ENCODE peak calls at places on chromosomes 16 and 17, in seven cellular contexts. H is AG10803, W is AG09309, Y is fibroblast of pulmonary artery, N is IMR-90, F is epithelial cell of esophagus, A is hepatocyte. P is an unnamed sample.

GRCh38 chr17:732788-733720 is 658 bp downstream of the TLCD3A start:
- DNase-seq in N (peak; percentile 37), Y (peak; percentile 20), A (peak; percentile 68), H (peak; percentile 44), F (peak; percentile 68), W (no peak), P (no peak)

GRCh38 chr17:42409467-42410351 is 13.3 kb downstream of the CAVIN1 start:
- DNase-seq in W (peak; percentile 64), F (peak; percentile 94), H (peak; percentile 95), N (peak; percentile 91), A (peak; percentile 54), Y (peak; percentile 95), P (no peak)

GRCh38 chr17:29292071-29292991 is 1.6 kb downstream of the NUFIP2 start:
- DNase-seq in F (peak; percentile 33), A (peak; percentile 78), W (no peak), H (peak; percentile 40), Y (peak; percentile 60), N (peak; percentile 15), P (no peak)

GRCh38 chr16:59148756-59149155 is 414.6 kb upstream of the GOT2 start:
- DNase-seq in N (no peak), Y (no peak), H (peak; percentile 67), W (no peak), A (no peak), F (no peak), P (no peak)

GRCh38 chr17:44794699-44795413 is 35.2 kb downstream of the GJC1 start:
- DNase-seq in N (peak; percentile 99), A (no peak), Y (peak; percentile 82), W (peak; percentile 64), H (peak; percentile 89), F (peak; percentile 89), P (no peak)

GRCh38 chr17:82314012-82314720 is 3.2 kb downstream of the CD7 start:
- DNase-seq in W (no peak), H (no peak), Y (no peak), F (no peak), N (no peak), A (no peak), P (no peak)

GRCh38 chr17:16377804-16378400 is 3.0 kb upstream of the UBB start:
- DNase-seq in N (peak; percentile 79), A (no peak), H (peak; percentile 82), F (peak; percentile 90), Y (peak; percentile 78), W (no peak), P (no peak)

GRCh38 chr17:56269509-56269908 is 116.2 kb downstream of the ANKFN1 start:
- DNase-seq in Y (no peak), A (no peak), H (peak; percentile 84), F (no peak), N (no peak), W (no peak), P (no peak)

GRCh38 chr16:19563377-19563776 is 7.9 kb downstream of the VPS35L start:
- DNase-seq in N (no peak), H (no peak), Y (no peak), A (no peak), W (no peak), F (no peak), P (no peak)

GRCh38 chr17:36544049-36544319 is 735 bp upstream of the GGNBP2 start:
- DNase-seq in N (peak; percentile 55), W (no peak), A (peak; percentile 72), F (peak; percentile 45), Y (peak; percentile 65), H (peak; percentile 64), P (no peak)

GRCh38 chr16:54856871-54857270 is 73.8 kb upstream of the IRX5 start:
- DNase-seq in A (no peak), N (no peak), W (no peak), Y (no peak), F (no peak), H (no peak), P (no peak)

GRCh38 chr17:18920911-18921441 is 31.0 kb upstream of the SLC5A10 start:
- DNase-seq in Y (peak; percentile 13), W (no peak), H (no peak), F (peak; percentile 53), N (peak; percentile 24), A (no peak), P (no peak)

GRCh38 chr17:50214986-50215730 is 13.7 kb upstream of the COL1A1 start:
- DNase-seq in N (no peak), Y (peak; percentile 58), F (no peak), W (no peak), H (peak; percentile 58), A (peak; percentile 16), P (no peak)

GRCh38 chr16:14389359-14389758 is 240.7 kb downstream of the PARN start:
- DNase-seq in Y (no peak), W (no peak), A (no peak), N (no peak), H (no peak), F (peak; percentile 73), P (no peak)

GRCh38 chr16:4501071-4501478 is 24.9 kb downstream of the HMOX2 start:
- DNase-seq in F (no peak), Y (peak; percentile 57), W (no peak), A (no peak), N (peak; percentile 50), H (peak; percentile 35), P (no peak)

GRCh38 chr17:82297280-82297803 is 20.1 kb downstream of the CD7 start:
- DNase-seq in F (peak; percentile 83), H (peak; percentile 39), W (no peak), Y (peak; percentile 95), A (peak; percentile 64), N (no peak), P (no peak)

GRCh38 chr16:3952342-3953131 is 72.0 kb upstream of the CREBBP start:
- DNase-seq in A (no peak), Y (peak; percentile 55), F (peak; percentile 35), N (no peak), H (peak; percentile 75), W (no peak), P (no peak)

GRCh38 chr17:81429353-81429774 is 34.1 kb downstream of the BAHCC1 start:
- DNase-seq in A (peak; percentile 81), H (peak; percentile 72), N (peak; percentile 67), W (no peak), Y (peak; percentile 77), F (peak; percentile 71), P (no peak)

GRCh38 chr17:48997103-48997826 is at the start of gene IGF2BP1:
- DNase-seq in W (no peak), F (peak; percentile 13), Y (peak; percentile 73), N (peak; percentile 78), H (peak; percentile 54), A (peak; percentile 88), P (no peak)

GRCh38 chr17:8222380-8222629 is 11.9 kb upstream of the AURKB start:
- DNase-seq in F (no peak), A (no peak), W (no peak), H (no peak), N (no peak), Y (no peak), P (no peak)

GRCh38 chr17:40304464-40304863 is 4.5 kb upstream of the RARA start:
- DNase-seq in W (no peak), A (no peak), F (no peak), N (peak; percentile 87), H (peak; percentile 98), Y (peak; percentile 76), P (no peak)

GRCh38 chr16:11669380-11670146 is 1.3 kb downstream of the SNN start:
- DNase-seq in A (no peak), W (no peak), N (peak; percentile 16), F (no peak), H (peak; percentile 18), Y (peak; percentile 19), P (no peak)

GRCh38 chr17:56914641-56915263 is 903 bp upstream of the TRIM25 start:
- DNase-seq in N (no peak), Y (peak; percentile 13), W (no peak), A (peak; percentile 36), H (no peak), F (no peak), P (no peak)

GRCh38 chr16:56866955-56867830 is 2.2 kb downstream of the SLC12A3 start:
- DNase-seq in Y (peak; percentile 82), W (peak; percentile 41), F (peak; percentile 69), N (peak; percentile 67), A (peak; percentile 77), H (peak; percentile 75), P (peak; percentile 41)
- TF ChIP-seq CTCF in Y (peak; percentile 72), W (peak; percentile 64), F (peak; percentile 68), N (peak; percentile 76), A (peak; percentile 70), H (peak; percentile 79), P (peak; percentile 70)

GRCh38 chr16:8767176-8767575 is 30.3 kb downstream of the TMEM186 start:
- DNase-seq in H (no peak), Y (no peak), N (no peak), F (no peak), W (no peak), A (no peak), P (no peak)
- TF ChIP-seq CTCF in H (no peak), Y (no peak), N (no peak), F (no peak), W (no peak), A (no peak), P (no peak)

DNA sequence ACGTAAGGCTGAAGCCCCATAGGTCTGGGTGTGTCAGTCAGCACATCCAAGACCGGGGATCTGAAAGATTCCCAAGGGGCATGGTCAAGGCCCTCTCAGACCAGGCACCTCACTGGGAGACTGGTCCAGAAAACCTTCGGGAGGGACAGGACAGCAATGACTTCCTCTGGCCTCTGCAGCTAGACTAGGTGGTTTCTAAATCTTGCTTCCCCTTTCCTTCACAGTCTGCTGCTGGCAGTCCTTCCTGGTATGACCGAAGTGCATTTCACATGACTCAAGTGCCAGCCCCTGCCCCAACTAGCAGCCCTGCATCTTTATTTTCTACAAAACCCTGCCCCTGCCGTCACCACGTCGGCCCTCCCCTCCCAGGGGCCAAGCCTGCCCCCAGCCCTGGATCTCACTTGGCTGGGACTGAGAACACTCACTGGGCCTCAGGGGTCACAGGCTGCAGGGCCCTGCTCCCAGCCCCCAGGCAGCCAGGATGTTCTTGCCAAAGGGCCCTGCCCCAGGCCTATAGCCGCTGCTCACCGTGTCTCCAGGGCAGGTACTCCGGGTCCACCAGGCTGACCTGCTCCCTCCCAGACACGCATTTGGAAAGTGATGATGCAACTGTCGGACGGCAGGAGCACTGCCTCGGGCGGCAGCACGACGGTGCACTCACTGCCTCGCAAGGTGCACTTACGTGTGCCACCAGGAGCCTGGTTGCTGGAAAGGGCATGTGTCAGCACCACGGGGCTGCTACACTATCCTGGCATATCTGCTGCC is 18.2 kb downstream of the POLR3K start:
- DNase-seq in A (no peak), N (no peak), F (peak; percentile 22), W (no peak), Y (no peak), H (no peak), P (no peak)
- TF ChIP-seq CTCF in A (no peak), N (no peak), F (no peak), W (no peak), Y (no peak), H (no peak), P (no peak)

DNA sequence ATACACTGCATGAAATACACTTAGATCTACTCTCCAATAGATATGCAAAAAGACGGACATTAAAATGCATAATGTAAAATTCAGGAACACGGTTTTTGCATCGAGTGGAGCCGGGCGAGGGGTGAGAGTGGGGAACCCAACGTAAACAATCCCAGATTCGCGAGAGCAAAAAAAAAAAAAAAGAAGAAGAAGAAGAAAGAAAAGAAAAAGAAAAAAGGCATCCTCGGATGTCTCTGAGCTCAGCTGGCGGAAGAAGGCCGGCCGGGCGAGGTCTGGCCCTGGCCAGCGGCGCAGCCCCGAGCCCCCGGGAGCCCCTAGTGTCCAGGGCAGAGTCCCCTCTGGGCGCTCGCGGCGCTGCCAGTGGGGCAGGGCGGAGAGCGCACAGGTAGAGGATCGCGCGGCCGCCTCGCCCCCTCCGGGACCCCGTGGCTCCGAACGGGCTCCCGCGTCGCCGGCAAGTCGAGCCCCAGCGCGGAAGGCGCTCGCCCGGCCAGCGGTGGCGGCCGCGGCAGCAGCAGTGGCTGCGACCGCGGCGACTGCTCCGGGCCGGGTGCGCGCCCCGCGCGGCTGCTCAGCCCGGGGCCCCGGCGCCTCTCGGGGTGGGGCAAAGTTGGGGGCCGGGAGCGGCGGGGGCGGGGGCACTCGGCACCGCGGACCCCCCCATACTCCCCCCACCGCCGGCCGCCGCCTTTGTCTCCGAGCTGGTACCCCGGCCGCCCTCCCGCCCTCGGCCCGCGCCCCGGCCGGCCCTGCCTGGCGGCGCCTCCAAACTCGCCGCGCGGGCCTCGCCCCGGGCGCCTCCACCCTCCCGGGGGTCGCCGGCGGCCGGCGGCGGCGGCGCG is 9.7 kb upstream of the ZFHX3 start:
- DNase-seq in F (peak; percentile 35), H (no peak), W (no peak), N (no peak), A (peak; percentile 82), Y (peak; percentile 47), P (no peak)
- TF ChIP-seq CTCF in F (peak; percentile 2), H (peak; percentile 16), W (no peak), N (peak; percentile 21), A (peak; percentile 36), Y (no peak), P (no peak)